ENCODE peak calls at places on chromosomes 4 and X, in nine cellular contexts. X, I, G, U, H, A, R, Y and B are unnamed samples.

GRCh38 chr4:142293536-142293935 is 552.6 kb downstream of the INPP4B start:
- DNase-seq in X (no peak), I (no peak), G (no peak), U (no peak), H (no peak), A (peak), R (peak), Y (no peak), B (no peak)

GRCh38 chr4:47954679-47955078 is 40.3 kb upstream of the NFXL1 start:
- DNase-seq in X (no peak), I (no peak), G (no peak), U (no peak), H (no peak), A (no peak), R (no peak), Y (no peak), B (no peak)

GRCh38 chrX:1386338-1387127 is 5.4 kb downstream of the SLC25A6 start:
- DNase-seq in X (no peak), I (no peak), G (no peak), U (no peak), H (no peak), A (no peak), R (no peak), Y (no peak), B (no peak)

GRCh38 chrX:70032797-70033196 is 16.9 kb downstream of the AWAT2 start:
- DNase-seq in X (no peak), I (no peak), G (no peak), U (no peak), H (no peak), A (no peak), R (no peak), Y (no peak), B (no peak)

GRCh38 chrX:119622356-119623232 is 16.4 kb upstream of the NKRF start:
- DNase-seq in X (no peak), I (peak), G (no peak), U (no peak), H (no peak), A (peak), R (no peak), Y (no peak), B (no peak)

GRCh38 chr4:74886490-74886889 is 46.4 kb upstream of the PARM1 start:
- DNase-seq in X (peak), I (no peak), G (no peak), U (no peak), H (no peak), A (no peak), R (peak), Y (peak), B (no peak)

GRCh38 chrX:72025236-72025770 is 106.4 kb downstream of the RTL5 start:
- DNase-seq in X (no peak), I (no peak), G (no peak), U (no peak), H (no peak), A (no peak), R (no peak), Y (no peak), B (no peak)

GRCh38 chr4:107258359-107258758 is 222.2 kb upstream of the DKK2 start:
- DNase-seq in X (no peak), I (no peak), G (no peak), U (no peak), H (no peak), A (peak), R (no peak), Y (no peak), B (no peak)

GRCh38 chrX:105464611-105465010 is 244.1 kb upstream of the TEX13A start:
- DNase-seq in X (no peak), I (no peak), G (no peak), U (no peak), H (no peak), A (no peak), R (no peak), Y (no peak), B (no peak)

GRCh38 chr4:152415980-152416379 is 119.9 kb downstream of the FBXW7 start:
- DNase-seq in X (no peak), I (no peak), G (no peak), U (no peak), H (no peak), A (peak), R (no peak), Y (no peak), B (no peak)